ENCODE peak calls at places on chromosome 6, in eight cellular contexts. U is fibroblast of lung; K is epithelial cell of prostate; L is right cardiac atrium; D is CD4-positive, alpha-beta T cell; X is RWPE1; W is GM23338; Z is lower lobe of right lung. P is an unnamed sample.

GRCh38 chr6:142938510-142938909 is 6.5 kb downstream of the HIVEP2 start:
- DNase-seq in U (no peak), L (no peak), X (no peak), Z (no peak), D (no peak), W (no peak), K (no peak), P (no peak)

GRCh38 chr6:33733294-33734007 is 13.3 kb downstream of the IP6K3 start:
- DNase-seq in W (no peak), L (no peak), X (no peak), U (no peak), D (no peak), K (no peak), Z (peak; percentile 35), P (no peak)

GRCh38 chr6:131931063-131931745 is 20.0 kb downstream of the CCN2 start:
- DNase-seq in X (no peak), K (no peak), Z (no peak), D (no peak), U (peak; percentile 42), W (no peak), L (no peak), P (no peak)

GRCh38 chr6:84441456-84441855 is 214.0 kb upstream of the CEP162 start:
- DNase-seq in L (no peak), K (no peak), U (no peak), W (no peak), Z (no peak), X (no peak), D (no peak), P (no peak)

GRCh38 chr6:63352587-63353281 is 33.0 kb upstream of the LGSN start:
- DNase-seq in Z (no peak), U (peak; percentile 23), L (no peak), W (peak; percentile 52), X (peak; percentile 30), D (no peak), K (no peak), P (no peak)

GRCh38 chr6:43910638-43911353 is 140.8 kb downstream of the VEGFA start:
- DNase-seq in U (no peak), K (peak; percentile 29), Z (peak; percentile 14), L (no peak), X (peak; percentile 16), D (no peak), W (no peak), P (no peak)

GRCh38 chr6:24780206-24780605 is 5.5 kb downstream of the GMNN start:
- DNase-seq in K (no peak), Z (no peak), W (no peak), L (no peak), X (no peak), U (peak; percentile 54), D (no peak), P (no peak)

GRCh38 chr6:98179606-98180005 is 654.8 kb upstream of the POU3F2 start:
- DNase-seq in Z (no peak), D (no peak), K (no peak), U (no peak), X (no peak), L (no peak), W (no peak), P (no peak)

GRCh38 chr6:63245908-63246307 is 34.6 kb downstream of the FKBP1C start:
- DNase-seq in X (no peak), K (no peak), W (peak; percentile 48), U (no peak), Z (no peak), L (no peak), D (no peak), P (no peak)

GRCh38 chr6:89582669-89583325 is 55.8 kb downstream of the LYRM2 start:
- DNase-seq in U (peak; percentile 9), D (no peak), W (no peak), Z (no peak), X (no peak), L (no peak), K (no peak), P (no peak)

GRCh38 chr6:88380618-88381288 is 214.6 kb upstream of the CNR1 start:
- DNase-seq in K (no peak), W (no peak), Z (no peak), X (peak; percentile 42), D (no peak), L (no peak), U (peak; percentile 48), P (no peak)

GRCh38 chr6:125910518-125910917 is 46.1 kb upstream of the HINT3 start:
- DNase-seq in L (no peak), K (no peak), U (peak; percentile 65), D (no peak), W (no peak), X (no peak), Z (no peak), P (no peak)

GRCh38 chr6:112118034-112118433 is 30.6 kb downstream of the FAM229B start:
- DNase-seq in L (no peak), U (peak; percentile 7), X (no peak), W (no peak), K (no peak), D (no peak), Z (no peak), P (no peak)

GRCh38 chr6:154555075-154555677 is 44.7 kb upstream of the CNKSR3 start:
- DNase-seq in D (no peak), L (no peak), K (peak; percentile 82), Z (no peak), U (peak; percentile 34), X (peak; percentile 78), W (no peak), P (no peak)

GRCh38 chr6:116074732-116075387 is 14.2 kb upstream of the FRK start:
- DNase-seq in X (no peak), Z (no peak), L (no peak), U (no peak), D (no peak), K (no peak), W (no peak), P (no peak)

GRCh38 chr6:161437851-161438250 is 164.0 kb upstream of the AGPAT4 start:
- DNase-seq in D (no peak), K (no peak), Z (no peak), W (no peak), L (no peak), U (peak; percentile 32), X (peak; percentile 25), P (no peak)

GRCh38 chr6:161434331-161434730 is 160.5 kb upstream of the AGPAT4 start:
- DNase-seq in D (no peak), W (no peak), X (no peak), L (no peak), U (peak; percentile 59), K (no peak), Z (no peak), P (peak; percentile 26)

GRCh38 chr6:161434921-161435411 is 161.1 kb upstream of the AGPAT4 start:
- DNase-seq in L (no peak), Z (no peak), K (no peak), U (peak; percentile 100), W (no peak), D (no peak), X (peak; percentile 64), P (no peak)

GRCh38 chr6:161436106-161436876 is 162.4 kb upstream of the AGPAT4 start:
- DNase-seq in W (no peak), L (no peak), K (no peak), U (peak; percentile 38), X (no peak), Z (no peak), D (no peak), P (no peak)

DNA sequence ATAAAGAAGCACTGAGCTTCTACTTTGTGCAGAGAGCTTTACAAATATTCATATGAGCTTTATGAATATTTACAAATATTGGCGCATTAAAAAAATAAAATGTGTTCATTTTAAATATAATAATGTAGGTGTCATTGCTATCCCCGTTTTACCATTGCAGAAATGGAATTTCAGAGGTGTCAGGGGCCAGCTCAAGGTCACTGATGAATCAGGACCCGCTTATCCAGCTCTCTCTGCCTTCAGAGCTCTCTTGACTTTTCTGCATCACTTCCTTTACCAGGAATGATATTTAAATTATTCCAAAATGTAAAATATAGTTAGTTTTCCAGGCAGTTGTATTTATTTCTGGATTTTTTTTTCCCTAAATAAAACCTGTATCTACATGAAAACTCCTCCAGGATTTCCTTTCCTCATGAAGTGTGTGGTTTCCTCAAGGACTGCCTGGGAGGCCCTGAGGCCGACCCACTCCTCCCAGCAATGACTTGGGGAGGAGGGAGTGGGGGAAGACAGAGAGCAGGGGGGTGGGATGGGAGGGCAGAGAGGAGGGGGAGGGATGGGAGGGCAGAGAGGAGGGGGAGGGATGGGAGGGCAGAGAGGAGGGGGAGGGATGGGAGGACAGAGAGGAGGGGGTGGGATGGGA is 161.7 kb upstream of the AGPAT4 start:
- DNase-seq in X (no peak), Z (no peak), W (no peak), L (no peak), K (no peak), U (peak; percentile 71), D (no peak), P (no peak)
- H3K27ac ChIP-seq in X (peak overlapping the region; percentile 68), Z (no peak overlapping the region), W (no peak overlapping the region), L (peak overlapping the region; percentile 45), K (no peak overlapping the region), U (peak overlapping the region; percentile 60), D (no peak overlapping the region), P (peak overlapping the region; percentile 78)

GRCh38 chr6:135088818-135089809 is 34.5 kb upstream of the HBS1L start:
- DNase-seq in X (peak; percentile 26), K (peak; percentile 57), W (peak; percentile 72), L (no peak), D (no peak), U (peak; percentile 73), Z (no peak), P (no peak)
- H3K27ac ChIP-seq in X (no peak overlapping the region), K (no peak overlapping the region), W (no peak overlapping the region), L (no peak overlapping the region), D (peak overlapping the region; percentile 14), U (no peak overlapping the region), Z (no peak overlapping the region), P (no peak overlapping the region)

DNA sequence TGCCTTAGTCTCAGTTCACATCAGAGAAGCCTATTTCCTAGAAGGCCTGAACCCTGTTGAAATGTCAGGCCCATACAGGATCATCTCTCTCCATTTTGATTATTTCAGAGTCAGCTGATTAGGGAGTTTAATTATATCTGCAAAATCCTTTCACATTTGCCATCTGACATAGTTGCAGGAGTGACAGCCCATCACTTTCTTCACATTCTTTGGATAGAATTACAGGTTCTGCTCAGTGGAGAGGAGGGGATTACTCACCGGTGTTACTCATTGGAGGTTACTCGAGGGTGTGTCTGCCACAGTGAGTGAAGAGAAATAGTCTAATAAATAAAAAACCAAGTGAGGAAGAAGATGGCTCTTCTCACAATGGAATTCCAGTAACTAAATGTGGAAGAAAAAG is 216.8 kb downstream of the TMEM242 start:
- DNase-seq in W (no peak), X (peak; percentile 89), K (peak; percentile 34), Z (no peak), U (peak; percentile 72), D (no peak), L (no peak), P (no peak)
- H3K27ac ChIP-seq in W (peak overlapping the region; percentile 64), X (peak overlapping the region; percentile 69), K (no peak overlapping the region), Z (no peak overlapping the region), U (peak overlapping the region; percentile 81), D (no peak overlapping the region), L (no peak overlapping the region), P (no peak overlapping the region)

DNA sequence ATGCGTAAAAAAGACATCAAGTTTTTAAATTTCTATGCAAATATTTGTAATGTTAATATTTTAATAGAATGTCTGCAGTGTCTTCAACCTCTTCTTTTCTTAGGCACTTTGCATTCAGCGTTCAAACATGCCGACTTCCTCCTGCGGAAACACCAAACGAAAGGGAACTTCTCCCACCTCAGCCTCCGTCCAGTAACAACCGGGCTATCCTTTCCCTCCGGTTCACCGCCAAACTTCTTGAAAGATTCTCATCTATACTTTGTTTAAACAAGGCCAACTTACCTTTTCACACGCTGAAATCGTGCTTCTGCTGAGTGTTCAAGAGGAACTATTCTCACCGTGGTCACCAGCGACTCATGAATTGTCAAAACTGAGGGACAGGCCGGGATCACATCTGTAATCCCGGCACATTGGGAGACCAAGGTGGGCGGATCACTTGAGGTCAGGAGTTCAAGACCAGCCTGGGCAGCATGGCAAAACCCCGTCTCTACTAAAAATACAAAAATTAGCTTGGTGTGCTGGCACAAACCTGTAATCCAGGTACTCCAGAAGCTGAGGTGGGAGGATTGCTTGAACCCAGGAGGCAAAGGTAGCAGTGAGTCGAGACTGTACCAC is 44.8 kb downstream of the GJA1 start:
- DNase-seq in D (no peak), W (peak; percentile 11), U (no peak), Z (no peak), K (no peak), X (no peak), L (no peak), P (no peak)
- H3K27ac ChIP-seq in D (no peak overlapping the region), W (peak overlapping the region; percentile 45), U (no peak overlapping the region), Z (no peak overlapping the region), K (no peak overlapping the region), X (no peak overlapping the region), L (no peak overlapping the region), P (no peak overlapping the region)